ENCODE peak calls at places on chromosomes 7 and 10, in four cellular contexts. P is lower lobe of right lung, I is esophagus squamous epithelium, A is left ventricle myocardium inferior. K is an unnamed sample.

GRCh38 chr10:93123766-93124165 is 50.1 kb downstream of the CYP26A1 start:
- DNase-seq in P (no peak), I (no peak), A (no peak), K (no peak)

GRCh38 chr7:27897001-27897400 is 157.0 kb downstream of the TAX1BP1 start:
- DNase-seq in P (peak; percentile 56), I (no peak), A (no peak), K (no peak)

GRCh38 chr7:156919132-156919713 is 26.2 kb upstream of the LMBR1 start:
- DNase-seq in P (no peak), I (no peak), A (no peak), K (no peak)

GRCh38 chr10:119655566-119656001 is 4.4 kb downstream of the BAG3 start:
- DNase-seq in P (no peak), I (no peak), A (peak; percentile 46), K (no peak)

GRCh38 chr7:84204655-84205054 is 10.1 kb upstream of the SEMA3A start:
- DNase-seq in P (no peak), I (no peak), A (no peak), K (no peak)

GRCh38 chr10:92574545-92575377 is 868 bp upstream of the IDE start:
- DNase-seq in P (no peak), I (no peak), A (no peak), K (no peak)

GRCh38 chr10:35643151-35643975 is 1.3 kb upstream of the FZD8 start:
- DNase-seq in P (peak; percentile 83), I (no peak), A (peak; percentile 81), K (peak; percentile 20)

GRCh38 chr7:41877118-41877517 is 174.2 kb upstream of the INHBA start:
- DNase-seq in P (no peak), I (no peak), A (no peak), K (no peak)

GRCh38 chr10:121853950-121854349 is 73.9 kb downstream of the ATE1 start:
- DNase-seq in P (no peak), I (no peak), A (no peak), K (no peak)

GRCh38 chr7:83908526-83908925 is 259.6 kb upstream of the SEMA3E start:
- DNase-seq in P (no peak), I (no peak), A (no peak), K (no peak)

GRCh38 chr7:7943951-7944350 is 24.6 kb upstream of the GLCCI1 start:
- DNase-seq in P (no peak), I (no peak), A (no peak), K (no peak)

GRCh38 chr7:127892488-127893314 is 138.5 kb downstream of the LRRC4 start:
- DNase-seq in P (no peak), I (no peak), A (no peak), K (no peak)

GRCh38 chr7:5755704-5756131 is 25.7 kb downstream of the RNF216 start:
- DNase-seq in P (no peak), I (no peak), A (no peak), K (no peak)

GRCh38 chr10:60937784-60938654 is 6.0 kb downstream of the RHOBTB1 start:
- DNase-seq in P (no peak), I (no peak), A (no peak), K (no peak)

GRCh38 chr7:138481447-138482380 is 21.7 kb downstream of the TRIM24 start:
- DNase-seq in P (no peak), I (no peak), A (no peak), K (no peak)

GRCh38 chr7:44131173-44132009 is 8.0 kb upstream of the POLD2 start:
- DNase-seq in P (no peak), I (no peak), A (peak; percentile 20), K (no peak)

GRCh38 chr10:52048051-52048450 is 266.0 kb upstream of the DKK1 start:
- DNase-seq in P (no peak), I (no peak), A (no peak), K (no peak)
- TF ChIP-seq CTCF in P (no peak), I (no peak), A (no peak), K (no peak)

DNA sequence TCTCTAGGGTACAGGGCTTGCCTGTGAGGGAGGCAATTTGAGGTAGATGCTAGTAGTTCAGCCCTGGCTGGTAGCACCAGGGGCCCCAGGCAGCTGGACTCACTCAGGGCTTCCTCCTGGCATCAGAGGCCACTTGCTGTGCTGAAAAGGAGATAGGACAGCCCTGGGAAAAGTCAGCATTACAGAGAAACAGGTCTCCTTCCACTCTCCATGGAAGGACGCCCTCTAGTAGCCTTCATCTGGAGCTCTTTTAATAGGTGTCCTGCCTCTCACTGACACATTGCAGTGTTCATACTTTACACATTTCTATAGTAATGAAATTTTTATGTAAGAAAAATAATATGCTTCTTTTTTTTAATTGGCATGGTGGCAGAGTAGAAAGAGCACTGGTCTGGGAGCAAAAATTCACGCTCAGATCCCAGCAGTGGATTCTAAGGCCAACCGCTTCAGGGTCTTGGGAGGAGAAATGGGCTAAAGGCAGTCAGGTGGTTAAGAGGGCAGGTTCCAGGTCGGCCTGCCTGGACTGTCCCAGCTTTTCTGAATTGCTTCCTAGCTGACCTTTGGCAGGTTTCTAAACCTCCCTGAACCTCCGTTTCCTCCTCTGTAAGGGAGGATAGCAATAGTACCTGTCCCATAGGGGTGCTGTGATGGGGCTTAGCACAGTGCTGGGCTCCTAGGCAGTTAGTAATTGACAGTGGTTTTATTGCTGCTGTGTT is 35.8 kb downstream of the AIFM2 start:
- DNase-seq in P (no peak), I (no peak), A (no peak), K (no peak)
- H3K36me3 ChIP-seq in P (peaks cover 13% of the 10 kb centered on the region), I (peaks cover 16% of the 10 kb centered on the region), A (peaks cover 76% of the 10 kb centered on the region), K (no peaks in the 10 kb centered on the region)

GRCh38 chr7:43112088-43112940 is at the start of gene HECW1:
- DNase-seq in P (no peak), I (no peak), A (no peak), K (peak; percentile 46)

GRCh38 chr7:43116451-43116850 is 4.0 kb downstream of the HECW1 start:
- DNase-seq in P (no peak), I (no peak), A (no peak), K (no peak)

GRCh38 chr7:43114451-43114765 is 2.0 kb downstream of the HECW1 start:
- DNase-seq in P (no peak), I (no peak), A (no peak), K (no peak)

GRCh38 chr7:43112941-43113621 is 634 bp downstream of the HECW1 start:
- DNase-seq in P (no peak), I (no peak), A (peak; percentile 13), K (peak; percentile 59)

GRCh38 chr7:43113622-43114450 is 1.4 kb downstream of the HECW1 start:
- DNase-seq in P (no peak), I (no peak), A (no peak), K (no peak)
- H3K4me3 ChIP-seq in P (peak overlapping the region; percentile 44), I (peak overlapping the region; percentile 49), A (peak overlapping the region; percentile 64), K (peak overlapping the region; percentile 53)

GRCh38 chr10:103510791-103511757 is 17.6 kb downstream of the NEURL1 start:
- DNase-seq in P (no peak), I (no peak), A (no peak), K (no peak)

GRCh38 chr10:103506061-103506460 is 12.6 kb downstream of the NEURL1 start:
- DNase-seq in P (no peak), I (no peak), A (no peak), K (no peak)

GRCh38 chr10:103510046-103510685 is 16.7 kb downstream of the NEURL1 start:
- DNase-seq in P (no peak), I (no peak), A (no peak), K (no peak)

GRCh38 chr10:103504181-103504783 is 10.8 kb downstream of the NEURL1 start:
- DNase-seq in P (no peak), I (no peak), A (no peak), K (no peak)

GRCh38 chr10:103507235-103508191 is 14.0 kb downstream of the NEURL1 start:
- DNase-seq in P (no peak), I (no peak), A (no peak), K (no peak)
- TF ChIP-seq CTCF in P (no peak), I (no peak), A (no peak), K (peak; percentile 15)

GRCh38 chr10:68759223-68759863 is 38.3 kb downstream of the CCAR1 start:
- DNase-seq in P (no peak), I (no peak), A (no peak), K (no peak)

GRCh38 chr10:68756246-68756645 is 35.2 kb downstream of the CCAR1 start:
- DNase-seq in P (no peak), I (no peak), A (no peak), K (no peak)

GRCh38 chr10:68759967-68760366 is 38.9 kb downstream of the CCAR1 start:
- DNase-seq in P (no peak), I (no peak), A (no peak), K (no peak)

GRCh38 chr10:68752711-68753110 is 31.7 kb downstream of the CCAR1 start:
- DNase-seq in P (no peak), I (no peak), A (no peak), K (no peak)

DNA sequence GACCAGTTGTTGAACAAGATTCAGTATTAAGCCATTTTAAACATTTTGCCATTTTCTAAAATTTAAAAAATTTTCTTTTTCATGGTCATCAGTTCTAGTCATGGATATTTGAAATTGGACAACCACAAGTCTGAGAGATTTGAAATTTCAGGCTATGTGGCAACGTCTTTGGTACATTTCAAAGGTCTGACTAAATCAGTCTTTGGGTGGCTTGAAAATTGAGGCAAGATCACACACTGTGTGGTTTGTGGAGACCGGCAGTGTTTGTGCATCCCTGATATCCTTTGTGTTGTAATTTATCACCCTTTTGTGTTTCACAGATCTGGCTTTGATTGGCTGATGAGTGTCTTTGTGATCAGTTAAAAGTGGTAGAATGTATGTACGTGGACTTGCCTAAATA is 35.7 kb downstream of the CCAR1 start:
- DNase-seq in P (no peak), I (no peak), A (no peak), K (no peak)
- H3K36me3 ChIP-seq in P (peaks cover 98% of the 10 kb centered on the region), I (peaks cover 61% of the 10 kb centered on the region), A (peaks cover 100% of the 10 kb centered on the region), K (peaks cover 23% of the 10 kb centered on the region)

GRCh38 chr10:132786529-132787252 is 744 bp upstream of the NKX6-2 start:
- DNase-seq in P (no peak), I (no peak), A (no peak), K (no peak)
- H3K4me3 ChIP-seq in P (no peak overlapping the region), I (peak overlapping the region; percentile 33), A (peak overlapping the region; percentile 30), K (no peak overlapping the region)

GRCh38 chr10:413662-414071 is 275.8 kb downstream of the DIP2C start:
- DNase-seq in P (no peak), I (no peak), A (no peak), K (no peak)

GRCh38 chr10:418894-419293 is 270.6 kb downstream of the DIP2C start:
- DNase-seq in P (no peak), I (no peak), A (no peak), K (no peak)

GRCh38 chr10:420154-421121 is 269.0 kb downstream of the DIP2C start:
- DNase-seq in P (no peak), I (no peak), A (no peak), K (no peak)

GRCh38 chr10:412109-412508 is 276.9 kb downstream of the ZMYND11 start:
- DNase-seq in P (no peak), I (no peak), A (no peak), K (no peak)

DNA sequence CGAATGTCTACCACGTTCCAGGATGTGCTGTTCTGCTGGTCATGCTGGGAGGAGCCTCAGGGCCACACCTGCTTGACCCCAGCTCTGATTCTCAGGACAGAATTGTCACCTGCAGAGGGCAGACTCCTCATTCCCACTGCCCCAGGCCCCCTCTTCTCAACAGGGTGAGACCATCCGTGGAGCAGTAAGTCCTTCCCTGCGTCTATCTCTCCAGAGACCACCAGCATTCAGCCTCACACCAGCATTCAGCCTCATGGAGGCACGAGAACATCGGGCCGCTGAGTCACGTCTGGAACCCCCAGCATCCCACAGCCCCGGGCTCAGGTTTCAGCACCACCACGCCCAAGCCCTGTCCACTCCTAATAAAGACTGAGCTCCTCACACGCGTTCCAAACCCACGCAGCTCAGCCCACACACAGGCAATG is 273.4 kb downstream of the DIP2C start:
- DNase-seq in P (no peak), I (no peak), A (no peak), K (no peak)
- TF ChIP-seq CTCF in P (no peak), I (no peak), A (no peak), K (peak; percentile 7)

K was measured in GM06990.